ENCODE peak calls at places on chromosomes 13 and 19, in five cellular contexts. Z is endothelial cell of umbilical vein, D is hepatocyte, M is fibroblast of lung, X is H9. U is an unnamed sample.

GRCh38 chr13:60990032-60990733 is 425.5 kb downstream of the PCDH20 start:
- DNase-seq in Z (no peak), D (no peak), M (no peak), X (peak; percentile 35), U (no peak)

GRCh38 chr13:112885782-112886268 is 83.2 kb upstream of the MCF2L start:
- DNase-seq in Z (peak; percentile 83), D (peak; percentile 95), M (peak; percentile 87), X (peak; percentile 95), U (peak; percentile 45)

GRCh38 chr19:40191836-40192646 is 815 bp downstream of the MAP3K10 start:
- DNase-seq in Z (peak; percentile 23), D (peak; percentile 55), M (peak; percentile 21), X (peak; percentile 77), U (no peak)

GRCh38 chr19:38658462-38659306 is 11.2 kb downstream of the ACTN4 start:
- DNase-seq in Z (peak; percentile 98), D (peak; percentile 92), M (peak; percentile 100), X (no peak), U (peak; percentile 90)

GRCh38 chr13:85806553-85807175 is 7.4 kb upstream of the SLITRK6 start:
- DNase-seq in Z (peak; percentile 37), D (peak; percentile 77), M (peak; percentile 85), X (no peak), U (peak; percentile 2)

GRCh38 chr19:4369888-4370260 is 26.5 kb downstream of the MPND start:
- DNase-seq in Z (peak; percentile 62), D (no peak), M (no peak), X (peak; percentile 73), U (no peak)

GRCh38 chr13:113458218-113459065 is 5.2 kb upstream of the ADPRHL1 start:
- DNase-seq in Z (no peak), D (no peak), M (peak; percentile 72), X (peak; percentile 53), U (no peak)

GRCh38 chr19:45097776-45098520 is 5.0 kb downstream of the PPP1R37 start:
- DNase-seq in Z (peak; percentile 73), D (peak; percentile 92), M (peak; percentile 92), X (no peak), U (no peak)

GRCh38 chr19:800360-801029 is 3.2 kb downstream of the PTBP1 start:
- DNase-seq in Z (peak; percentile 23), D (peak; percentile 78), M (no peak), X (no peak), U (no peak)

GRCh38 chr19:40607311-40607871 is 6.2 kb downstream of the LTBP4 start:
- DNase-seq in Z (no peak), D (no peak), M (no peak), X (peak; percentile 41), U (no peak)

GRCh38 chr19:53771133-53771532 is 53.0 kb downstream of the NLRP12 start:
- DNase-seq in Z (no peak), D (peak; percentile 19), M (no peak), X (peak; percentile 49), U (no peak)

GRCh38 chr13:21359855-21360254 is 99.2 kb downstream of the ZDHHC20 start:
- DNase-seq in Z (no peak), D (no peak), M (no peak), X (peak; percentile 21), U (no peak)

GRCh38 chr13:34842466-34842865 is 99.6 kb upstream of the NBEA start:
- DNase-seq in Z (no peak), D (no peak), M (no peak), X (no peak), U (no peak)

GRCh38 chr13:80239116-80239515 is 101.8 kb downstream of the SPRY2 start:
- DNase-seq in Z (no peak), D (no peak), M (no peak), X (no peak), U (no peak)

GRCh38 chr13:107271226-107271625 is 703.3 kb upstream of the ARGLU1 start:
- DNase-seq in Z (peak; percentile 90), D (no peak), M (peak; percentile 44), X (peak; percentile 71), U (no peak)

GRCh38 chr13:34064456-34065205 is 246.7 kb downstream of the RFC3 start:
- DNase-seq in Z (peak; percentile 81), D (no peak), M (no peak), X (no peak), U (no peak)

GRCh38 chr19:41932259-41933130 is 4.2 kb upstream of the ERFL start:
- DNase-seq in Z (no peak), D (no peak), M (no peak), X (no peak), U (no peak)

GRCh38 chr13:94433055-94433947 is 46.2 kb downstream of the DCT start:
- DNase-seq in Z (peak; percentile 9), D (peak; percentile 83), M (no peak), X (peak; percentile 41), U (no peak)

GRCh38 chr13:23385931-23386330 is 47.6 kb downstream of the SACS start:
- DNase-seq in Z (no peak), D (no peak), M (no peak), X (no peak), U (no peak)

GRCh38 chr13:23386533-23386932 is 47.0 kb downstream of the SACS start:
- DNase-seq in Z (no peak), D (no peak), M (no peak), X (no peak), U (no peak)

GRCh38 chr13:23392313-23392712 is 41.2 kb downstream of the SACS start:
- DNase-seq in Z (no peak), D (no peak), M (no peak), X (no peak), U (no peak)

GRCh38 chr13:23392925-23393645 is 40.4 kb downstream of the SACS start:
- DNase-seq in Z (no peak), D (no peak), M (no peak), X (no peak), U (no peak)

GRCh38 chr13:23391752-23392151 is 41.8 kb downstream of the SACS start:
- DNase-seq in Z (no peak), D (no peak), M (no peak), X (no peak), U (no peak)
- H3K79me2 ChIP-seq in Z (no peaks in the 10 kb centered on the region), D (no peaks in the 10 kb centered on the region), M (no peaks in the 10 kb centered on the region), X (no peaks in the 10 kb centered on the region), U (no peaks in the 10 kb centered on the region)

GRCh38 chr19:18470787-18471186 is 32.9 kb upstream of the ISYNA1 start:
- DNase-seq in Z (no peak), D (no peak), M (no peak), X (no peak), U (no peak)
- H3K27ac ChIP-seq in Z (no peak overlapping the region), D (no peak overlapping the region), M (no peak overlapping the region), X (no peak overlapping the region), U (no peak overlapping the region)

DNA sequence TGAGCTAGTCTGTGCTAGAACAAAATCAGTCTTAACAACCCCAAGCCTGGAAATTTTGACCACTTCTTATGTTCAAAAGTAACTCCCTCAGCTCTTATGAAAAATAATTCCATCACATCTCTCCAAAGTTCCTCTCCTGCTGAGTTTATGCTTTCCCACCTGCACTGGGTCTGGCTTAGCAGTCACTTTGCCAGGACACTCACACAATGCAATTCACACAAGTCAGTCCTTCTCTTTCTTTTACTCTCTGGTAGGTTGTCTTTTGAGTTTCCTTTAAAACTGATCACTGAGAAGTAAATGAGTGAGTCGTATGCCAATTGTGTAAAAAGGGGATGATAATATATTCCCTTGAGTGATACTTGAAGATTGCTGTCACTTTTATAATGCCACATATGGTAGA is 92.5 kb downstream of the ENOX1 start:
- DNase-seq in Z (no peak), D (no peak), M (no peak), X (no peak), U (no peak)
- H3K79me2 ChIP-seq in Z (no peaks in the 10 kb centered on the region), D (no peaks in the 10 kb centered on the region), M (no peaks in the 10 kb centered on the region), X (no peaks in the 10 kb centered on the region), U (no peaks in the 10 kb centered on the region)

DNA sequence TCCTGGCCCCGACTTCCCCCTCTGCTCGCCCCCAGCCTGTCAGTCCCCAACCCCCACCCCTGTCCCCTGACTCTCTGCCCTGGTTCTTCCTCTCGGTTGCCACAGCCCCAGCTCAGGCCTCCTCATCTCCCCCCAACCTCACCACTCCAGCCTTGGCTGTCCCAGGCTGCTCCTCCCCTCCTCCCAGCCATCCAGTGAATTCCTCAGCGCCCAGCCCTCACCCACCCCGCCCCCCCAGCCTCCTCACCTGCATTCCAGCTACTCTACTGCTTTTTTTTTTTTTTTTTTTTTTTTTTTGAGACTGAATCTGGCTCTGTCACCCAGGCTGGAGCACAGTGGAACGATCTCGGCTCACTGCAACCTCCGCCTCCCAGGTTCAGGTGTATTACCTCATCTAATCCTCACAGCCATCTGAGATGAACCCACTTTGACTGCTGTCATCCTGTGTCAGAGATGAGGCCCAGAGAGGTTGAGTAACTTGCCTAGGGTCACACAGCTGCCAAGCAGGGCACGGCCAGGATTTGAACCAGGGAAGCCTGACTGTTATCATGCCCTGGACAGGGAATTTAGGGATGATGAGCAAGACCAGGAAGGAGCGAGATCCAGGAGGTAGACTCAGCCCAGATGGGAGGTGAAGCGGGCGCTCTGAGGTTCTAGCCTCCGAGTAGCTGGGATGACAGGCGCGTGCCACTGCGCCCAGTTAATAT is 2.6 kb downstream of the SULT2B1 start:
- DNase-seq in Z (no peak), D (peak; percentile 87), M (no peak), X (peak; percentile 91), U (no peak)
- H3K27ac ChIP-seq in Z (no peak overlapping the region), D (peak overlapping the region; percentile 87), M (no peak overlapping the region), X (no peak overlapping the region), U (no peak overlapping the region)

U was measured in keratinocyte.